ENCODE peak calls at places on chromosomes 11 and 22, in eight cellular contexts. Y is colonic mucosa, R is esophagus muscularis mucosa, F is body of pancreas, J is psoas muscle, B is fibroblast of lung, V is suprapubic skin, W is stomach. E is an unnamed sample.

GRCh38 chr22:49330421-49331222 is 497.1 kb downstream of the BRD1 start:
- DNase-seq in R (peak), V (peak), W (peak), F (no peak), B (no peak), J (no peak), Y (no peak), E (no peak)

GRCh38 chr11:1281326-1281973 is 28.0 kb downstream of the TOLLIP start:
- DNase-seq in V (no peak), W (no peak), F (no peak), B (no peak), Y (no peak), J (no peak), R (no peak), E (no peak)

GRCh38 chr22:40818192-40818746 is 877 bp downstream of the SLC25A17 start:
- DNase-seq in F (no peak), R (no peak), J (no peak), W (no peak), V (no peak), B (no peak), Y (no peak), E (no peak)

GRCh38 chr22:30998329-30998728 is 29.3 kb downstream of the TUG1 start:
- DNase-seq in R (no peak), F (no peak), Y (no peak), V (no peak), B (no peak), J (no peak), W (no peak), E (no peak)

GRCh38 chr22:23820748-23821211 is 18.0 kb downstream of the DERL3 start:
- DNase-seq in R (no peak), B (no peak), Y (no peak), V (no peak), J (no peak), W (no peak), F (no peak), E (no peak)

GRCh38 chr11:16484434-16484833 is 128.1 kb upstream of the SOX6 start:
- DNase-seq in F (no peak), V (no peak), J (no peak), W (no peak), R (no peak), B (no peak), Y (no peak), E (no peak)

GRCh38 chr11:34250732-34251639 is 106.8 kb downstream of the ABTB2 start:
- DNase-seq in W (peak), F (no peak), B (peak), V (no peak), R (no peak), J (peak), Y (peak), E (peak)

GRCh38 chr11:17528181-17528691 is 16.0 kb downstream of the USH1C start:
- DNase-seq in J (peak), R (no peak), W (peak), Y (peak), F (peak), V (no peak), B (peak), E (peak)

GRCh38 chr11:65716294-65716693 is 4.2 kb downstream of the KAT5 start:
- DNase-seq in R (no peak), V (no peak), B (no peak), F (no peak), W (no peak), Y (no peak), J (no peak), E (no peak)

GRCh38 chr11:72988796-72989195 is 153.3 kb downstream of the FCHSD2 start:
- DNase-seq in F (no peak), B (no peak), W (no peak), V (no peak), Y (no peak), J (no peak), R (no peak), E (no peak)

GRCh38 chr11:130008326-130008725 is 5.7 kb upstream of the PRDM10 start:
- DNase-seq in R (no peak), B (no peak), Y (no peak), F (no peak), V (no peak), W (no peak), J (no peak), E (no peak)

GRCh38 chr11:83979593-83979992 is 693.4 kb upstream of the CCDC90B start:
- DNase-seq in Y (no peak), B (no peak), R (no peak), J (no peak), W (no peak), F (no peak), V (no peak), E (no peak)

GRCh38 chr11:19660076-19660475 is 52.6 kb upstream of the NAV2 start:
- DNase-seq in R (no peak), Y (no peak), F (no peak), W (no peak), B (peak), V (no peak), J (no peak), E (no peak)

GRCh38 chr11:134252539-134253188 is 488 bp downstream of the THYN1 start:
- DNase-seq in Y (peak), B (no peak), J (no peak), W (no peak), R (no peak), F (peak), V (no peak), E (no peak)
- TF ChIP-seq CTCF in Y (no peak), B (no peak), J (no peak), W (no peak), R (no peak), F (no peak), V (no peak), E (no peak)

DNA sequence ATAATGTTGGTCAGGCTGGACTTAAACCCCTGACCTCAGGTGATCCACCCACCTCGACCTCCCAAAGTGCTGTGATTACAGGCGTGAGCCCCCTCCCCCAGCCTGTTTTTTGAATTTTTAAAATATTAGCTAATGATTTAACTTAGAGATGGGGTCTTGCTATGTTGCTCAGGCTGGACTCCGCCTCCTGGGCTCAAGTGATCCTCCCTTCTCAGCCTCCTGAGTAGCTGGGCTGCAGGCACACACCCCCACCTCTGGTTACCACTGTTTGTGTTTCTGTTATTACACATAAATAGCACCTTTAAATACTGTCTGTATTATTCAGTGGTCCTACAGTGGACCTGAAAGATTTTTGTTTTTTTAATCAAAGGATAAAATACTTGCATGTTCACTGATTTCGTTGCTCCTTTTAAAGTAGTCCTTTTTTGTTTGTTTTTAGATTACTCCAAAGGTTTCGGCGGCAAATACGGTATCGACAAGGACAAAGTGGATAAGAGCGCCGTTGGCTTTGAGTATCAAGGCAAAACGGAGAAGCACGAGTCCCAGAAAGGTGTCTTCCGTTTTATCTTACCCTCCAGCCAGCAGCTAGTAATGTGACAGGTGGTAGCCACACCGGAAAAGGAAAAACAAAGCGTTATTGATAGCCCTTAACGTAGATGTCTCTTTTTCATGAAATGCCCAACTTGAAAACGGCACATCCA is 21.1 kb downstream of the CTTN start:
- DNase-seq in Y (no peak), R (no peak), W (no peak), B (no peak), V (no peak), J (no peak), F (no peak), E (no peak)
- H3K27ac ChIP-seq in Y (no peak), R (no peak), W (no peak), B (no peak), V (no peak), J (no peak), F (no peak), E (no peak)

DNA sequence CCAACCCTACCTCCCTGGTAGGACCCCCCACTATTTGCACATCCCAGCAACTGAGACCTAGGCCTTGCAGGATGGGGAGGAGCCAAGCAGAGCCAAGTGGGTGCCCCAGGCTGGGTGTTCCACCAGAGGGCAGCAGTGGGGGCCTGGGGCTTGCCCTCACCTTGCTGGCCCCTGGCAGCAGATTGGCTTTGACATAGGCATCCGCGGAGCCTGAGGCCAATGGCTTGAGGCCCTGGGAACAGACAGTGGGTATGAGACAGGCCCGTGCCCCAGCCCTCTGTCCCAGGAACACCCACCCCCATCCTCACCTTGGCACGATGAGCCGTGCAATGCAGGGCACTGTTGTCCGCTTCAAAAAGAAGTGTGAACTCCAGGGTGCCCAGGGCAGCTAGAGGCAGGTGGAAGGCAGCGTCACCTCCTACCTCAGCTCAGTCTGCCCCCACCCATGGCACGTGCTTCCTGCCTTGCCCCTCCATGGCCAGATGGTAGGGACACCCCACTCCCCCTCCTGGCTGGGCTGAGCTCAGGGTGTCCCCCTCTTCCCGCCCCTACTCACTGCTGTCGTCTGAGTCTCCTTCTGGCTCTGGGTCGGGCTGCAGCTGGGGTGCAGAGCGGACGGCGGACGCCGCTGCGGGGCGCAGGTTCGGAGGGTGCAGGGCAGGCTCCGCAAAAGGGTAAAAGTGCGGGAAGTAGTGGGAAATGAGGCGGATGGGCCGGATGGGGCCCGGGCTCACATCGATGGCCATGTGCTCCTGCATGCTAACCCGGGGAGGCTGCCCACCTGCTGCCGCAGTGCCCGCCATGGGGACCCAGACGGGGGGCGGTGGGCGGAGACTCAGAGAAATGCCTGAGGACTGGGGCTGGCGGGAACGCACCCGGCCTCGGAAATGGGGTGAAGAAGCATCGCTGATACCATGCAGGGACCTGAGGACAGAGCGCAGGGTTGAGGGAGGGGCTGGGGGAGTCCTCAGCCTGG is 9.0 kb downstream of the NDUFV1 start:
- DNase-seq in R (no peak), Y (peak), F (peak), V (peak), W (peak), B (no peak), J (peak), E (peak)
- TF ChIP-seq CTCF in R (peak), Y (peak), F (peak), V (no peak), W (peak), B (peak), J (peak), E (peak)

GRCh38 chr11:79482800-79483199 is 42.0 kb upstream of the TENM4 start:
- DNase-seq in Y (no peak), V (no peak), F (no peak), B (no peak), R (no peak), W (no peak), J (no peak), E (no peak)
- H3K27ac ChIP-seq in Y (no peak), V (no peak), F (no peak), B (no peak), R (no peak), W (no peak), J (no peak), E (no peak)

GRCh38 chr22:46444390-46444854 is 93.0 kb downstream of the CELSR1 start:
- DNase-seq in F (no peak), B (no peak), J (no peak), W (peak), R (no peak), Y (peak), V (no peak), E (no peak)
- TF ChIP-seq CTCF in F (no peak), B (no peak), J (no peak), W (no peak), R (no peak), Y (no peak), V (no peak), E (no peak)

GRCh38 chr11:3021125-3021524 is 29.0 kb upstream of the NAP1L4 start:
- DNase-seq in J (no peak), F (peak), B (peak), R (no peak), W (peak), V (no peak), Y (peak), E (peak)

GRCh38 chr11:3026803-3027202 is 30.4 kb downstream of the CARS1 start:
- DNase-seq in B (no peak), W (no peak), V (no peak), R (no peak), J (no peak), F (no peak), Y (no peak), E (no peak)

GRCh38 chr11:3022982-3023381 is 30.9 kb upstream of the NAP1L4 start:
- DNase-seq in J (no peak), B (peak), V (no peak), R (no peak), W (no peak), Y (no peak), F (no peak), E (no peak)

GRCh38 chr11:3020011-3020410 is 27.9 kb upstream of the NAP1L4 start:
- DNase-seq in Y (no peak), B (no peak), V (no peak), W (no peak), R (no peak), J (no peak), F (no peak), E (no peak)

DNA sequence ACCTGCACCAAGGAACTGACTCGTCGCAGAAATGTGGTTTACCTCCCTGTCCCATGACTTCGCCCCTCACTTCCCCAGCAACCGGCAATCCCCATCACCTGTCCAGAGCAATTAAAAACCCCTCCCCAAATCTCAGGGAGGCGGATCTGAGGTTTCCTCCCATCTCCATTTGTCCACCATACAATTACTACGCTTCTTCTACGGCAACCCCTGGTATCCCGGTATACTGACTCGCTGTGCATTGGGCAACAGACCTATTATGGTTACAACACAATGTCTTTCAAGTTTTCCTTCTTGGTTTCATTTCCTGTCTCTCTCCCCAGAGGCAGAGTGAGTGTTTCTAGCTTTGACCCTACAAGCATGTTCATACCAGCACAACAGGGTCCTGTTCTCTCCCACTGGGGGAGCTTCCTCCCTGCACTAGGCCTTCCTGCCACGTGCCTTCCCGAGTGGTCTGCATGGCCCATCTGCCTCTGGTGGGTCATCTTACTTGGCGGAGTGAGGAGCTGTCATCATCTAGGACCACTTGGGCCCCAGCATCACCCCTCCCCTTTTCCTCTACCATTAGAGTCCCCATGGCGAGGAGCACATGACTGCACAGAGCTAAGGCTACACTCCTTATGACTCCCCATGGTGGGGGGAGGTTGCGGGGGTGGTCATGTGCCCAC is 30.3 kb upstream of the NAP1L4 start:
- DNase-seq in F (no peak), B (peak), J (no peak), Y (no peak), R (no peak), V (no peak), W (no peak), E (peak)
- H3K27ac ChIP-seq in F (no peak), B (peak), J (no peak), Y (no peak), R (no peak), V (peak), W (peak), E (peak)

GRCh38 chr22:20319745-20320658 is at the start of gene DGCR6L:
- DNase-seq in B (peak), F (peak), W (peak), Y (peak), J (peak), R (peak), V (peak), E (peak)
- TF ChIP-seq CTCF in B (no peak), F (peak), W (no peak), Y (no peak), J (no peak), R (no peak), V (no peak), E (no peak)

DNA sequence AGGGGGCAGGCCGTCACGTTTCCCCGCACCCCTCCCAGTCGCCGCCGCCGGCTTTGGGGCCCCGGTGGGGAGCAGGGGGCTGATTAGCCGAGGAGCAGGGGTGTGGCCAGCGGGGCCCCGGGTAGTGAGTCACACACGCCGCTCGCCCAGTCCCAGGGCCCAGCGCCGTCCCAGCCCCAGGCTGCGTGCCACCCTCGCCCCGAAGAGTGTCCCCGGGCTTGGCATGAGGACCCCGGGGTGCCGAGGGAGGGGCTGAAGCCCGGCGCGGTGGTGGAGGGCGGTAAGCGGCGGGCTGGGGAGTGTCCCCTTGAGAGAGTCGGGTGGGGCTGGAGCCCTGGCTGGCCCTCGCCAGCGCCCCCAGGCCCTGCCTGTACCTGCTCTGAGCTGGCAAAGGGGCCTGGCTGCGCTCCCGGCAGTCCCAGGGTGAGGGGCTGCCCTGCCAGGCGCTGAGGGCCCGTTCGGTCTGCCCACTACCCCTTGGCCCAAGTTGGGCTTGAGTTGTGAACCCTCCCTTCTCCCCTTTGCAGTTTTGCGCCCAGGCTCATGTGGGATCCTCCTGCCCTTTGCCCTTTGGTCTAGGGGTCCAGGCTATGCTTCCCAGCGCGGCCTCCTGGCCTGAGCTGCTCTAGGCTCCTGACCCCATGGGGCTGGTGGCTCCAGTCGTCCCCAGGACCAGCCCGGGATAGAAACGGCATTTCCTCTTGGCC is 34.6 kb downstream of the PRDM11 start:
- DNase-seq in F (peak), B (peak), V (no peak), J (peak), Y (peak), R (no peak), W (peak), E (peak)
- H3K27ac ChIP-seq in F (peak), B (no peak), V (peak), J (peak), Y (no peak), R (peak), W (peak), E (peak)

GRCh38 chr11:70048279-70049024 is 29.7 kb upstream of the ANO1 start:
- DNase-seq in J (no peak), F (no peak), B (no peak), R (peak), V (peak), Y (peak), W (no peak), E (peak)
- TF ChIP-seq CTCF in J (no peak), F (no peak), B (peak), R (peak), V (no peak), Y (no peak), W (peak), E (peak)